ENCODE peak calls at places on chromosome 14, in seven cellular contexts. A is non-pigmented ciliary epithelial cell, C is NCI-H2081, S is fibroblast of mammary gland, G is neural progenitor cell, N is posterior cingulate gyrus, J is NCI-H460. M is an unnamed sample.

GRCh38 chr14:68694516-68695235 is 98.2 kb downstream of the ZFP36L1 start:
- DNase-seq in A (no peak), C (no peak), S (peak), G (no peak), N (no peak), J (no peak), M (peak)

GRCh38 chr14:50599700-50600444 is 39.9 kb downstream of the ATL1 start:
- DNase-seq in A (peak), C (no peak), S (peak), G (peak), N (no peak), J (peak), M (no peak)

GRCh38 chr14:103474893-103475292 is 47.7 kb downstream of the CKB start:
- DNase-seq in A (no peak), C (no peak), S (no peak), G (no peak), N (no peak), J (no peak), M (no peak)

GRCh38 chr14:55589171-55589570 is 9.2 kb downstream of the KTN1 start:
- DNase-seq in A (no peak), C (no peak), S (peak), G (no peak), N (no peak), J (no peak), M (no peak)

GRCh38 chr14:36944307-36945010 is 227.9 kb downstream of the SLC25A21 start:
- DNase-seq in A (no peak), C (no peak), S (peak), G (no peak), N (no peak), J (peak), M (no peak)

GRCh38 chr14:34438438-34438837 is 23.6 kb downstream of the SPTSSA start:
- DNase-seq in A (no peak), C (no peak), S (no peak), G (no peak), N (no peak), J (no peak), M (no peak)

GRCh38 chr14:68104518-68104917 is 284.9 kb downstream of the RAD51B start:
- DNase-seq in A (peak), C (no peak), S (peak), G (no peak), N (no peak), J (no peak), M (no peak)

GRCh38 chr14:95043314-95043713 is 114.0 kb downstream of the DICER1 start:
- DNase-seq in A (no peak), C (no peak), S (no peak), G (no peak), N (no peak), J (no peak), M (no peak)

GRCh38 chr14:27199272-27199671 is 601.4 kb upstream of the NOVA1 start:
- DNase-seq in A (no peak), C (no peak), S (no peak), G (no peak), N (no peak), J (no peak), M (no peak)

M was measured in left colon.